ENCODE peak calls at places on chromosome 7, in six cellular contexts. E is ovary; P is CD8-positive, alpha-beta memory T cell; Q is heart left ventricle; U is small intestine; D is right lobe of liver. Y is an unnamed sample.
A peak's percentile ranks its signal among the peaks of the same experiment; 100 is the strongest.

GRCh38 chr7:129774359-129774758 is 162.8 kb downstream of the NRF1 start:
- DNase-seq in E (no peak), P (no peak), Q (no peak), U (no peak), D (no peak), Y (no peak)

GRCh38 chr7:135414850-135415439 is 95.0 kb downstream of the CNOT4 start:
- DNase-seq in E (no peak), P (no peak), Q (no peak), U (peak; percentile 40), D (peak; percentile 47), Y (peak; percentile 45)

GRCh38 chr7:44881610-44882009 is 3.7 kb downstream of the PURB start:
- DNase-seq in E (no peak), P (no peak), Q (no peak), U (no peak), D (no peak), Y (no peak)

GRCh38 chr7:68839014-68839413 is 759.3 kb upstream of the AUTS2 start:
- DNase-seq in E (no peak), P (no peak), Q (no peak), U (no peak), D (no peak), Y (no peak)

GRCh38 chr7:125934539-125934938 is 1004.9 kb upstream of the POT1 start:
- DNase-seq in E (no peak), P (no peak), Q (no peak), U (no peak), D (no peak), Y (no peak)

GRCh38 chr7:21996641-21997040 is 50.9 kb upstream of the CDCA7L start:
- DNase-seq in E (no peak), P (no peak), Q (no peak), U (no peak), D (no peak), Y (no peak)

GRCh38 chr7:156827587-156828203 is 65.3 kb downstream of the LMBR1 start:
- DNase-seq in E (no peak), P (no peak), Q (no peak), U (no peak), D (no peak), Y (no peak)

GRCh38 chr7:92691578-92691977 is 101.4 kb upstream of the FAM133B start:
- DNase-seq in E (no peak), P (peak; percentile 23), Q (no peak), U (peak; percentile 77), D (no peak), Y (peak; percentile 61)

GRCh38 chr7:4631664-4632171 is 50.4 kb upstream of the FOXK1 start:
- DNase-seq in E (peak; percentile 88), P (no peak), Q (peak; percentile 74), U (peak; percentile 81), D (peak; percentile 54), Y (peak; percentile 94)

GRCh38 chr7:122304604-122304975 is at the start of gene FEZF1:
- DNase-seq in E (no peak), P (no peak), Q (no peak), U (no peak), D (peak; percentile 74), Y (no peak)

GRCh38 chr7:97015279-97015678 is 9.4 kb downstream of the DLX5 start:
- DNase-seq in E (no peak), P (no peak), Q (no peak), U (no peak), D (no peak), Y (no peak)

GRCh38 chr7:141366098-141366621 is 185.1 kb upstream of the AGK start:
- DNase-seq in E (no peak), P (no peak), Q (no peak), U (no peak), D (no peak), Y (no peak)

GRCh38 chr7:55498770-55499169 is 73.5 kb downstream of the VOPP1 start:
- DNase-seq in E (no peak), P (no peak), Q (no peak), U (no peak), D (no peak), Y (no peak)

GRCh38 chr7:77538186-77538907 is 1.3 kb downstream of the PTPN12 start:
- DNase-seq in E (peak; percentile 92), P (peak; percentile 2), Q (peak; percentile 91), U (peak; percentile 92), D (peak; percentile 86), Y (peak; percentile 88)

GRCh38 chr7:121985476-121985875 is 112.5 kb downstream of the PTPRZ1 start:
- DNase-seq in E (no peak), P (no peak), Q (no peak), U (no peak), D (no peak), Y (no peak)

GRCh38 chr7:109308816-109309215 is 739.1 kb downstream of the DNAJB9 start:
- DNase-seq in E (no peak), P (no peak), Q (no peak), U (no peak), D (no peak), Y (no peak)

GRCh38 chr7:22302951-22303423 is 54.0 kb downstream of the RAPGEF5 start:
- DNase-seq in E (no peak), P (no peak), Q (no peak), U (no peak), D (no peak), Y (no peak)

GRCh38 chr7:37109016-37109415 is 339.6 kb downstream of the ELMO1 start:
- DNase-seq in E (no peak), P (no peak), Q (no peak), U (no peak), D (no peak), Y (no peak)

GRCh38 chr7:148385009-148385682 is 205.4 kb upstream of the C7orf33 start:
- DNase-seq in E (no peak), P (no peak), Q (no peak), U (no peak), D (no peak), Y (no peak)

GRCh38 chr7:149125189-149125863 is 798 bp downstream of the ZNF425 start:
- DNase-seq in E (no peak), P (no peak), Q (no peak), U (no peak), D (no peak), Y (no peak)

GRCh38 chr7:107068156-107068555 is 23.7 kb downstream of the PRKAR2B start:
- DNase-seq in E (no peak), P (no peak), Q (no peak), U (no peak), D (no peak), Y (no peak)

GRCh38 chr7:107071129-107071528 is 26.6 kb downstream of the PRKAR2B start:
- DNase-seq in E (no peak), P (no peak), Q (no peak), U (no peak), D (no peak), Y (no peak)

GRCh38 chr7:107072133-107072532 is 27.6 kb downstream of the PRKAR2B start:
- DNase-seq in E (no peak), P (no peak), Q (no peak), U (no peak), D (no peak), Y (no peak)

GRCh38 chr7:107070710-107071109 is 26.2 kb downstream of the PRKAR2B start:
- DNase-seq in E (no peak), P (no peak), Q (no peak), U (no peak), D (no peak), Y (no peak)

GRCh38 chr7:107069457-107069856 is 25.0 kb downstream of the PRKAR2B start:
- DNase-seq in E (no peak), P (no peak), Q (no peak), U (no peak), D (no peak), Y (no peak)
- H3K4me1 ChIP-seq in E (peaks cover 4% of the 10 kb centered on the region), P (no peaks in the 10 kb centered on the region), Q (no peaks in the 10 kb centered on the region), U (no peaks in the 10 kb centered on the region), D (no peaks in the 10 kb centered on the region), Y (no peaks in the 10 kb centered on the region)

DNA sequence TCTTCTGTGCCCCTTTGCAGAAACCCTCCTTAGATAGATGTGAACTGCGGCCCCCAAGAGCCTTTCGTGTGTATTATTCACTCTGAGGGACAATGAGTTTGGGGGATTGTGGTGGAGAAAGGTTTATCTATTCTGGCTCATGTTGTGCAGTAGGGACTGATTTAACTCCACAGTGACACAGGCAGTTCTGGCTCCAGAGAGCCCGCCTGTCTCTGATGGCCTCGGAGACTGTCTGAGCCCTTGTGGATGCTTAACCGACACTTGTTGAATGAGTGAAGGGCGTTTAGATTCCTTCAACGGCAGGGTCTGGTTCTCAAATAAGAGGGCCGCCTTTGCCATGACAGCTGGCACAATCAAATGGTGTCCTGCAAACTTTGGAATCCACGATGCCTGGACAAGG is 5.8 kb downstream of the NPTX2 start:
- DNase-seq in E (no peak), P (no peak), Q (no peak), U (no peak), D (no peak), Y (no peak)
- H3K27me3 ChIP-seq in E (no peaks in the 10 kb centered on the region), P (no peaks in the 10 kb centered on the region), Q (peaks cover 45% of the 10 kb centered on the region), U (peaks cover 3% of the 10 kb centered on the region), D (no peaks in the 10 kb centered on the region), Y (peaks cover 22% of the 10 kb centered on the region)

DNA sequence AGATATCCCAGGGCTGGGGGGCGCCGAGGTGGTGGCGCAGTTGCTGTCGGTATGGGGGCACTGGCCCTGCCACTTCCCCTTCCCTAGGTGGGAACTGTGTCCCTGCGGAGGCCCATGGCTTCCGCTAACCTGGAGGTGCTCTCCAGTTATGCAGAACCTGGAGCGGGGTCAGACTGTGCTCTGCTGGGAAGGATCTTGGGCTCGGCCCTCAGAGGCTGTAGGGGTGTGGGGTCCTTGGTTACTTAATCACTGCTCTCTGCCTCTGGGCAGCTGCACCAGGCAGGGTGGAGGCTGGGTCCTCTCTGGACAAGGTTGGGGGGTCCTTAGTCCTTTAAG is 2.4 kb downstream of the BRI3 start:
- DNase-seq in E (no peak), P (no peak), Q (no peak), U (peak; percentile 32), D (no peak), Y (no peak)
- H3K4me3 ChIP-seq in E (peak overlapping the region; percentile 98), P (no peak overlapping the region), Q (peak overlapping the region; percentile 70), U (no peak overlapping the region), D (peak overlapping the region; percentile 90), Y (peak overlapping the region; percentile 90)

GRCh38 chr7:73595358-73595757 is 17.0 kb upstream of the TBL2 start:
- DNase-seq in E (no peak), P (no peak), Q (no peak), U (no peak), D (peak; percentile 46), Y (no peak)
- H3K4me1 ChIP-seq in E (no peaks in the 10 kb centered on the region), P (no peaks in the 10 kb centered on the region), Q (no peaks in the 10 kb centered on the region), U (no peaks in the 10 kb centered on the region), D (no peaks in the 10 kb centered on the region), Y (no peaks in the 10 kb centered on the region)

GRCh38 chr7:150715293-150715692 is 1.1 kb upstream of the GIMAP1 start:
- DNase-seq in E (no peak), P (no peak), Q (no peak), U (no peak), D (no peak), Y (no peak)
- H3K27me3 ChIP-seq in E (no peaks in the 10 kb centered on the region), P (no peaks in the 10 kb centered on the region), Q (no peaks in the 10 kb centered on the region), U (no peaks in the 10 kb centered on the region), D (no peaks in the 10 kb centered on the region), Y (no peaks in the 10 kb centered on the region)

GRCh38 chr7:151628846-151629604 is 109.3 kb upstream of the RHEB start:
- DNase-seq in E (no peak), P (no peak), Q (no peak), U (no peak), D (peak; percentile 17), Y (no peak)
- H3K4me3 ChIP-seq in E (no peak overlapping the region), P (no peak overlapping the region), Q (no peak overlapping the region), U (no peak overlapping the region), D (no peak overlapping the region), Y (no peak overlapping the region)

DNA sequence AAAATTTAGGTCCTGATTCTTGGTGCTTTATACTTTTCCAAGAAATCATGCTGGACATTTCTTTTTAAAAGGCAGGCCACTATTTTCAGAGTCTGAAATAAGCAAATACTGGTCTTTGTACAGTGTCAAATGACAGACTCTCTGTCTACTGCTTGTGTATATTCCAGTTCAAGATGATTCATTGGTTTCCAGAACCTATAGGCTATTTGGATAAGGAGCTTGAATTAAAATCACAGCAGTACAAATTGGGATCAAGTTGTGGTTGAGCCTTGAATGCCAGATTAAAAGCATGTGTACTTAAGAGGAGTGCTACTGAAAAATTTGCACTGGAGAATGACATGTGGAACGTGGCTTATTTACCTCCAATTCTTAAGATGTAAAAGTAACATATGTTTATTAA is 10.7 kb downstream of the KMT2E start:
- DNase-seq in E (no peak), P (no peak), Q (no peak), U (no peak), D (no peak), Y (no peak)
- H3K4me1 ChIP-seq in E (peaks cover 11% of the 10 kb centered on the region), P (peaks cover 90% of the 10 kb centered on the region), Q (peaks cover 37% of the 10 kb centered on the region), U (peaks cover 22% of the 10 kb centered on the region), D (no peaks in the 10 kb centered on the region), Y (peaks cover 32% of the 10 kb centered on the region)